ENCODE peak calls at places on chromosomes 4 and X, in ten cellular contexts. H is tibial nerve; J is colonic mucosa; Y is endothelial cell of umbilical vein; C is aorta; W is mucosa of descending colon; F is iPS DF 6.9; N is effector memory CD4-positive, alpha-beta T cell; P is ovary; E is suprapubic skin. L is an unnamed sample.

GRCh38 chr4:60884545-60884944 is 315.6 kb upstream of the ADGRL3 start:
- DNase-seq in H (no peak), J (no peak), Y (no peak), C (no peak), W (no peak), F (no peak), N (no peak), P (no peak), E (no peak), L (no peak)

GRCh38 chr4:128353791-128354190 is 66.2 kb upstream of the PGRMC2 start:
- DNase-seq in H (no peak), J (no peak), Y (no peak), C (no peak), W (no peak), F (no peak), N (no peak), P (no peak), E (no peak), L (no peak)

GRCh38 chr4:136863756-136864155 is 668.5 kb downstream of the PCDH18 start:
- DNase-seq in H (no peak), J (no peak), Y (peak), C (no peak), W (no peak), F (no peak), N (no peak), P (no peak), E (no peak), L (no peak)

GRCh38 chr4:142405021-142405991 is 440.8 kb downstream of the INPP4B start:
- DNase-seq in H (peak), J (peak), Y (peak), C (peak), W (peak), F (no peak), N (peak), P (peak), E (no peak), L (peak)

GRCh38 chr4:23972202-23972601 is 82.4 kb upstream of the PPARGC1A start:
- DNase-seq in H (no peak), J (no peak), Y (no peak), C (no peak), W (no peak), F (no peak), N (no peak), P (no peak), E (no peak), L (no peak)

GRCh38 chr4:80592950-80593349 is 257.4 kb downstream of the CFAP299 start:
- DNase-seq in H (no peak), J (no peak), Y (no peak), C (no peak), W (no peak), F (no peak), N (no peak), P (no peak), E (no peak), L (no peak)

GRCh38 chrX:77597090-77597489 is 149.9 kb downstream of the FGF16 start:
- DNase-seq in H (no peak), J (no peak), Y (peak), C (no peak), W (no peak), F (no peak), N (no peak), P (no peak), E (no peak), L (no peak)

GRCh38 chr4:166198041-166198440 is 325.0 kb downstream of the TLL1 start:
- DNase-seq in H (no peak), J (no peak), Y (no peak), C (no peak), W (no peak), F (no peak), N (no peak), P (no peak), E (no peak), L (no peak)

GRCh38 chr4:98284640-98285046 is 23.5 kb downstream of the RAP1GDS1 start:
- DNase-seq in H (no peak), J (no peak), Y (no peak), C (no peak), W (no peak), F (no peak), N (no peak), P (no peak), E (no peak), L (no peak)

GRCh38 chr4:78529569-78530209 is 21.9 kb upstream of the ANXA3 start:
- DNase-seq in H (no peak), J (no peak), Y (no peak), C (no peak), W (no peak), F (no peak), N (no peak), P (no peak), E (no peak), L (no peak)

GRCh38 chr4:26441110-26441509 is 49.2 kb downstream of the CCKAR start:
- DNase-seq in H (no peak), J (no peak), Y (no peak), C (no peak), W (no peak), F (no peak), N (no peak), P (no peak), E (no peak), L (no peak)

GRCh38 chr4:40627540-40627939 is 2.1 kb downstream of the RBM47 start:
- DNase-seq in H (no peak), J (no peak), Y (no peak), C (no peak), W (no peak), F (no peak), N (no peak), P (no peak), E (no peak), L (no peak)
- H3K4me3 ChIP-seq in H (peak), J (peak), Y (no peak), C (no peak), W (no peak), F (no peak), N (no peak), P (no peak), E (peak), L (no peak)

DNA sequence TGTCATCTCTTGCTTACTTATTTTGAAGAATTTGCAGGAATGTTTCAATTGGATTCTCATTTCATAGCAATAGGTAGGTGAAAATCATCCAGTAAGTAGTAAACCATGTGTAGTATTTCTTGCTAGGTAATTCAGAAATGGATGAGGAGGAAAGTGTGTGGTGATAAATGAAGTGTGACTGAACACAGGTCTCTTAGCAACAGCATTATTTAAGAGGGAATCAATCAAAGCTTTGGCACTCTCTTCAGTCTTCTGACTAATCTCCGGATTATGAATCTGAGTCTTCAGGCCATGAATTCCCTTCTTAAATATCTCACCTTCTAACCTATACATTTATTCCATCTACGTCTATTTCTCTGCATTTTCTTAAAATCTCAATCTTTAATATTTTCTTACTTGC is 55.8 kb upstream of the ARHGAP24 start:
- DNase-seq in H (no peak), J (no peak), Y (no peak), C (no peak), W (no peak), F (no peak), N (no peak), P (no peak), E (no peak), L (no peak)
- H3K4me3 ChIP-seq in H (no peak), J (no peak), Y (no peak), C (no peak), W (no peak), F (no peak), N (no peak), P (no peak), E (no peak), L (no peak)

GRCh38 chr4:3475041-3475712 is 12.1 kb downstream of the DOK7 start:
- DNase-seq in H (no peak), J (no peak), Y (no peak), C (no peak), W (peak), F (no peak), N (no peak), P (no peak), E (no peak), L (no peak)
- H3K4me3 ChIP-seq in H (no peak), J (no peak), Y (no peak), C (no peak), W (no peak), F (no peak), N (no peak), P (no peak), E (no peak), L (no peak)

GRCh38 chr4:158171456-158171790 is 1.4 kb downstream of the GASK1B start:
- DNase-seq in H (no peak), J (no peak), Y (peak), C (no peak), W (no peak), F (no peak), N (no peak), P (no peak), E (no peak), L (no peak)
- H3K4me3 ChIP-seq in H (peak), J (peak), Y (peak), C (peak), W (no peak), F (no peak), N (no peak), P (peak), E (peak), L (peak)

GRCh38 chr4:74466242-74466641 is 21.3 kb downstream of the AREG start:
- DNase-seq in H (no peak), J (no peak), Y (no peak), C (no peak), W (no peak), F (no peak), N (no peak), P (no peak), E (no peak), L (no peak)
- H3K4me3 ChIP-seq in H (no peak), J (no peak), Y (no peak), C (no peak), W (no peak), F (no peak), N (no peak), P (no peak), E (no peak), L (no peak)